ENCODE peak calls at places on chromosomes 3 and 15, in eight cellular contexts. A is HepG2, M is spleen, Y is SK-N-SH, C is transverse colon, X is suprapubic skin, K is upper lobe of left lung, V is Panc1. S is an unnamed sample.

GRCh38 chr15:33825453-33825852 is 142.8 kb upstream of the CHRM5 start:
- DNase-seq in A (no peak), M (no peak), Y (no peak), C (no peak), X (no peak), K (no peak), V (no peak), S (no peak)

GRCh38 chr3:130933801-130934345 is 40.0 kb downstream of the ATP2C1 start:
- DNase-seq in A (no peak), M (no peak), Y (no peak), C (no peak), X (no peak), K (no peak), V (no peak), S (no peak)

GRCh38 chr3:193975072-193975535 is 160.8 kb upstream of the HES1 start:
- DNase-seq in A (peak), M (no peak), Y (no peak), C (no peak), X (no peak), K (no peak), V (no peak), S (no peak)

GRCh38 chr15:58070801-58071418 is 5.4 kb upstream of the ALDH1A2 start:
- DNase-seq in A (peak), M (peak), Y (peak), C (peak), X (no peak), K (no peak), V (peak), S (peak)

GRCh38 chr3:49721165-49721860 is 1.8 kb upstream of the AMIGO3 start:
- DNase-seq in A (no peak), M (no peak), Y (no peak), C (no peak), X (peak), K (no peak), V (no peak), S (no peak)

GRCh38 chr15:94855018-94855408 is 623.7 kb downstream of the MCTP2 start:
- DNase-seq in A (no peak), M (no peak), Y (no peak), C (no peak), X (no peak), K (no peak), V (no peak), S (no peak)

GRCh38 chr15:47184003-47184404 is 533.3 kb upstream of the SEMA6D start:
- DNase-seq in A (no peak), M (peak), Y (peak), C (peak), X (no peak), K (peak), V (no peak), S (no peak)

GRCh38 chr3:50170689-50171088 is 15.6 kb downstream of the SEMA3F start:
- DNase-seq in A (peak), M (peak), Y (no peak), C (no peak), X (no peak), K (peak), V (no peak), S (no peak)

GRCh38 chr15:57920916-57921315 is 144.6 kb downstream of the ALDH1A2 start:
- DNase-seq in A (no peak), M (no peak), Y (no peak), C (no peak), X (no peak), K (no peak), V (no peak), S (no peak)

DNA sequence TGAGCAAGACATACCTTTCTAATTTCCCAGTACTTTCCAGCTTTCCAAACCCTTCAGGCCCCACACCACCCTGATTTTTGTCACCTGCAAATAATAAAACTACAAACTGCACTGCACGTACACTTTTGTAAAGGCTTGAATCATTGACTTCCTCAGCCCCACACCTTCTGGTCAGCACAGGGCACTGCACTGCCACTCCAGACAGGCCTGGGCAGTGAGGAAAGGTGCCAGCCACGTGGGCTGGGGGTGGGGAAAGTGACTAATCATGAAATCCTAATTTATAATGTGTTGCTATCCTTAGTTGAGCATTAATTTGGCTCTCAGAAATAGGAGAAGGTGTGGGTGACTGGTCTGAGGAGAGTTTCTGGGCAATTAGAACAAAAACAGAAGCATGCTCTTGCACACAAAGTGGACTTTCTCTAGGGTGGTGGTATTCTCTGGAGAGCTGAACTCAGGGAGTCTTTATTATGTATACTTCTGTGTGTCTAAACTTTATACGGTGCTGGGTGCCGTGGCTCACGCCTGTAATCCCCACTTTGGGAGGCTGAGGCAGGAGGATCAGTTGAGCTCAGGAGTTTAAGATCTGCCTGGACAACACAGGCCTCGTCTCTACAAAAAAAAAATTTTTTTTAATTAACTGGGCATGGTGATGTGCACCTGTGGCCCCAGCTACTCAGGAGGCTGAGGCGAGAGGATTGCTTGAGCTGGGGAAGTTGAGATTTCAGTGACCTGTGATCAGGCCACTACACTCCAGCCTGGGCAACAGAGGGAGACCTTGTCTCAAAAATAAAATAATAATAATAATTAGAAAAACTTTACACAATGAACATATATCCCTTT is 58.2 kb upstream of the FLNB start:
- DNase-seq in A (peak), M (peak), Y (no peak), C (no peak), X (no peak), K (no peak), V (no peak), S (no peak)
- TF ChIP-seq POLR2AphosphoS5 in A (no peak), M (no peak), Y (no peak), C (no peak), X (no peak), K (no peak), V (no peak), S (no peak)

GRCh38 chr3:18389108-18389733 is 35.9 kb downstream of the SATB1 start:
- DNase-seq in A (peak), M (no peak), Y (peak), C (no peak), X (no peak), K (no peak), V (no peak), S (no peak)

GRCh38 chr3:18382760-18383369 is 42.3 kb downstream of the SATB1 start:
- DNase-seq in A (no peak), M (no peak), Y (no peak), C (no peak), X (no peak), K (no peak), V (no peak), S (no peak)

GRCh38 chr3:18385706-18386105 is 39.4 kb downstream of the SATB1 start:
- DNase-seq in A (no peak), M (no peak), Y (no peak), C (no peak), X (no peak), K (no peak), V (no peak), S (no peak)

GRCh38 chr3:18390024-18390660 is 35.0 kb downstream of the SATB1 start:
- DNase-seq in A (no peak), M (no peak), Y (peak), C (no peak), X (no peak), K (no peak), V (no peak), S (no peak)

DNA sequence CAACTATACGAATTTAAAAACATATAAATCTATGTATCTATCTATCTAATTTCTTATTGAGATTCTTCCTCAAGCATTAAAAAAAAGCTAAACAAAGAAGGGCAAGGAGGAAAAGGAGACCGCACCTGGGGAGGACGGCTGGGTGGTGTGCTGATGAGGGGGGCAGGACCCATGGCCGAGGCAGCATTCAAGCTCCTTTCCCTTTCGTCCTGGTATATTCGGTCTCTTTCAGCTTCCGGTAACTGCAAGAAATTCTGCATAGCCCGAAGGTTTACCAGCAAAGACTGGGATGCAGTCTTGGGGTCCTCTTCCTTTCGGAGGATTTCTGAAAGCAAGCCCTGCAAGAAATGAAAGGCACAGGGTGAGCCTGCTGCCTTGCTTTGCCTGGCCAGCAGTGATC is 38.9 kb downstream of the SATB1 start:
- DNase-seq in A (no peak), M (no peak), Y (no peak), C (no peak), X (no peak), K (no peak), V (no peak), S (no peak)
- H3K4me3 ChIP-seq in A (no peak), M (no peak), Y (no peak), C (no peak), X (no peak), K (no peak), V (no peak), S (no peak)

GRCh38 chr3:99474776-99475175 is 163.6 kb upstream of the COL8A1 start:
- DNase-seq in A (no peak), M (no peak), Y (no peak), C (no peak), X (no peak), K (no peak), V (no peak), S (no peak)

GRCh38 chr3:99473321-99473751 is 165.1 kb upstream of the COL8A1 start:
- DNase-seq in A (no peak), M (no peak), Y (no peak), C (no peak), X (no peak), K (no peak), V (no peak), S (no peak)

GRCh38 chr3:99477650-99478049 is 160.7 kb upstream of the COL8A1 start:
- DNase-seq in A (no peak), M (no peak), Y (no peak), C (no peak), X (no peak), K (no peak), V (no peak), S (no peak)

GRCh38 chr3:99472385-99472784 is 166.0 kb upstream of the COL8A1 start:
- DNase-seq in A (no peak), M (no peak), Y (no peak), C (no peak), X (no peak), K (no peak), V (no peak), S (no peak)

GRCh38 chr3:99475229-99475628 is 163.2 kb upstream of the COL8A1 start:
- DNase-seq in A (no peak), M (no peak), Y (no peak), C (no peak), X (no peak), K (no peak), V (no peak), S (no peak)
- H3K27ac ChIP-seq in A (no peak), M (no peak), Y (no peak), C (no peak), X (no peak), K (no peak), V (no peak), S (no peak)

GRCh38 chr3:171295502-171296373 is 164.5 kb downstream of the TNIK start:
- DNase-seq in A (no peak), M (no peak), Y (no peak), C (no peak), X (no peak), K (no peak), V (no peak), S (no peak)
- TF ChIP-seq POLR2AphosphoS5 in A (no peak), M (no peak), Y (no peak), C (no peak), X (no peak), K (no peak), V (no peak), S (no peak)

GRCh38 chr3:38648024-38648658 is 1.3 kb downstream of the SCN5A start:
- DNase-seq in A (no peak), M (no peak), Y (peak), C (no peak), X (no peak), K (no peak), V (no peak), S (no peak)
- H3K4me3 ChIP-seq in A (no peak), M (no peak), Y (no peak), C (no peak), X (no peak), K (no peak), V (no peak), S (no peak)

DNA sequence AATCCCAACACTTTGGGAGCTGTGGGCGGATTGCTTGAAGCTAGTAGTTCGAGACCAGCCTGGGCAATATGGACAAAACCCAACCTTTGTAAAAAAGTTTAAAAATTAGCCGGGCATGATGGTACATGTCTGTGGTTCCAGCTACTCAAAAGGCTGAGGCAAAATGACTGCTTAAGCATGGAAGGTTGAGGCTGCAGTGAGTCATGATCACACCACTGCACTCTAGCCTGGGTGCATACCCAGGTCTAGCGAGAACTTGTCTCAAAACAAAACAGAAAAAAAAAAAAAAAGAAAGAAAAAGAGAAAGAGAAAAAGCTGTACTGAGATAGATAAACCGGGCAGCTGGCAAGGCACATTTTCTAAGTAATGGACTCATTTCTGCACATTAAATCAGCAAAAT is 10.6 kb downstream of the ARPP19 start:
- DNase-seq in A (no peak), M (no peak), Y (no peak), C (no peak), X (no peak), K (no peak), V (no peak), S (no peak)
- H3K27ac ChIP-seq in A (no peak), M (no peak), Y (peak), C (no peak), X (no peak), K (peak), V (no peak), S (no peak)

DNA sequence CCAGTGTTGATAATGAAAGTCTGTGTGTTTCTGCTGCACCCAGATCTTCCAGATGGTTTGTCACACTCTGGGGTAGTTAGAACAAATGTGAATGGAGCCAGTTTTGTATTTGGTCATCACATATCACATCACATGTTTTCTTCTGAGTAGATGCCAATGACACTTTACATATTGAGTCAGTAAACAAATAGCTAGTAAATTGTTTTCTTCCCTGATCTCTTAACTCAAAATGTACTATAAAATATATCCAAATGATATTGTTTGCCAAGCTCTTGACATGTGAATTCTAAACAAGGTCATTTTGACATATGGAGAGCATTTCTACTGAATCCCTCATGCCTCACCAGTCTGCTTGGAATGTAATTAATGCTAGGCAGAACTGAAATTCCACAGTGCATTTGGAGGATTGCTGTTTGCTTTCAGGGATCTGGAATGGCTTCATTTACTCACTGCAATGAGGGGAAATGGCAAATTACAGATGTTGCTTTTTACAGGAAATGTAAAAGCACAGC is 45.0 kb downstream of the PDHB start:
- DNase-seq in A (peak), M (no peak), Y (peak), C (no peak), X (no peak), K (no peak), V (peak), S (peak)
- TF ChIP-seq POLR2AphosphoS5 in A (no peak), M (no peak), Y (no peak), C (peak), X (no peak), K (no peak), V (no peak), S (no peak)

GRCh38 chr3:158642005-158642404 is 2.3 kb upstream of the GFM1 start:
- DNase-seq in A (no peak), M (no peak), Y (no peak), C (no peak), X (no peak), K (no peak), V (no peak), S (no peak)

GRCh38 chr3:158644345-158644908 is at the start of gene GFM1:
- DNase-seq in A (peak), M (peak), Y (peak), C (peak), X (peak), K (peak), V (peak), S (peak)

GRCh38 chr3:158642474-158643210 is 1.7 kb upstream of the GFM1 start:
- DNase-seq in A (no peak), M (no peak), Y (no peak), C (no peak), X (no peak), K (no peak), V (no peak), S (no peak)

DNA sequence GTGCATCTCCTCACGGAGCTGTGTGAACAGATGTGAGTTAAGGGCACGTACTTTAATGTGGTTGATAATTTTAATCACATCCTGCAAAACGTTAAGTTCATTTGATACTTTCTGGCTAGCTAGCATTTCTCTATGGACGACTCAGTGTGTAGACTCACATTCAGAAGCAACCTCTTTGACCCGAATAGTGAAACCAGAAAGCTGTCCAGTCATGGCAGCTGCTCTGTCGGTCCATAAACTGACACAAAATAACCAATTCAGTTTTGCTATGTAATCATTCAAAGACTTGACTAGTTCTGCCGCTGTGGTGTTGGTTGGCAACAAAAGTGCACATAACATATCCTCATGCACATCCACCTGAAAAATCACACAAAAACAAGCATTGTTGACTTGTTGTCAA is 3.7 kb upstream of the GFM1 start:
- DNase-seq in A (no peak), M (no peak), Y (no peak), C (no peak), X (no peak), K (no peak), V (no peak), S (no peak)
- H3K4me3 ChIP-seq in A (no peak), M (no peak), Y (no peak), C (no peak), X (no peak), K (no peak), V (no peak), S (no peak)